ENCODE peak calls at places on chromosomes 1 and 21, in ten cellular contexts. W, K, C, A, G, R, X, D, M and B are unnamed samples.

GRCh38 chr1:154325583-154326545 is 539 bp downstream of the ATP8B2 start:
- DNase-seq in W (peak; percentile 89), K (peak; percentile 64), C (peak; percentile 76), A (peak; percentile 96), G (peak; percentile 77), R (peak; percentile 37), X (peak; percentile 37), D (peak; percentile 92), M (peak; percentile 19), B (peak; percentile 96)

GRCh38 chr1:110087812-110088738 is 17.6 kb upstream of the ALX3 start:
- DNase-seq in W (peak; percentile 56), K (peak; percentile 47), C (no peak), A (peak; percentile 66), G (peak; percentile 19), R (no peak), X (peak; percentile 33), D (peak; percentile 68), M (peak; percentile 47), B (peak; percentile 78)

GRCh38 chr1:62722796-62723195 is 34.6 kb upstream of the DOCK7 start:
- DNase-seq in W (no peak), K (no peak), C (no peak), A (no peak), G (no peak), R (no peak), X (no peak), D (no peak), M (no peak), B (no peak)

GRCh38 chr1:59107516-59107915 is 189.4 kb upstream of the FGGY start:
- DNase-seq in W (no peak), K (no peak), C (peak; percentile 80), A (no peak), G (no peak), R (no peak), X (no peak), D (no peak), M (no peak), B (no peak)

GRCh38 chr1:112312879-112313278 is 83.1 kb upstream of the CTTNBP2NL start:
- DNase-seq in W (no peak), K (no peak), C (no peak), A (no peak), G (no peak), R (no peak), X (no peak), D (peak; percentile 18), M (no peak), B (no peak)

GRCh38 chr1:106651028-106651752 is 405.3 kb upstream of the PRMT6 start:
- DNase-seq in W (no peak), K (no peak), C (no peak), A (no peak), G (no peak), R (no peak), X (no peak), D (no peak), M (no peak), B (no peak)

GRCh38 chr1:212916395-212917133 is 33.8 kb upstream of the VASH2 start:
- DNase-seq in W (peak; percentile 22), K (peak; percentile 19), C (peak; percentile 66), A (peak; percentile 18), G (no peak), R (no peak), X (no peak), D (peak; percentile 58), M (no peak), B (peak; percentile 45)

GRCh38 chr1:21871943-21872342 is 59.9 kb downstream of the LDLRAD2 start:
- DNase-seq in W (no peak), K (peak; percentile 29), C (no peak), A (no peak), G (no peak), R (no peak), X (peak; percentile 1), D (no peak), M (peak; percentile 85), B (no peak)

GRCh38 chr21:46503922-46504539 is 45.3 kb downstream of the DIP2A start:
- DNase-seq in W (no peak), K (no peak), C (no peak), A (no peak), G (no peak), R (no peak), X (no peak), D (no peak), M (no peak), B (peak; percentile 28)

GRCh38 chr1:182709855-182710254 is 25.5 kb upstream of the RGS8 start:
- DNase-seq in W (no peak), K (no peak), C (no peak), A (no peak), G (no peak), R (no peak), X (no peak), D (no peak), M (no peak), B (no peak)

GRCh38 chr1:182713492-182713891 is 29.1 kb upstream of the RGS8 start:
- DNase-seq in W (no peak), K (no peak), C (no peak), A (no peak), G (no peak), R (no peak), X (no peak), D (no peak), M (no peak), B (no peak)

GRCh38 chr1:182707116-182707515 is 22.7 kb upstream of the RGS8 start:
- DNase-seq in W (no peak), K (no peak), C (no peak), A (no peak), G (no peak), R (no peak), X (no peak), D (no peak), M (no peak), B (no peak)

GRCh38 chr1:182704677-182705076 is 20.3 kb upstream of the RGS8 start:
- DNase-seq in W (no peak), K (no peak), C (no peak), A (no peak), G (no peak), R (no peak), X (no peak), D (no peak), M (no peak), B (no peak)

DNA sequence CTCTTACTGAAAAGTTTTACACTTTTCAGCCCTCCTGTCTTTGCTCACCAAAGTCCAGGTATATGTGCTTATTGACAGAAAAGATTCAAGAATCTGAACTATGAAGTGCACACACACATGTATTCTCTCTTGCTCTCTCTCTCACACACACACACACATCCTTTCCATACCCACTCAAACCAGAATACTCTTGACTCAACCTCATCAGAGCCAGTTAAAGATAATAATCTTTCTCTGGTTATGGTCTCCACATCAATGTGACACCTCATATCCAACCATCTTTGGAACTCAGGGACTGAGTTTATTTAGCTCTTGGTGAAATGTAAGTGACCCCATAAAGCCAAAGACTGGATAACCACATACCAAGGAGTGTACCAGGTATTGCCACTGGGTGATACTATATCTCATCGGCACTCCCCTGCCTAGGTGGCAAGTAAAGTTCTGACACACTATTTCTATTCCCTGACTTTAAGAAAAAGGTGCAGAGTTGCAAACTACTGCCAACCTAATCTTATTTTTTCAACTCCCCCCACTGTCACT is 24.9 kb upstream of the RGS8 start:
- DNase-seq in W (no peak), K (no peak), C (no peak), A (no peak), G (no peak), R (no peak), X (no peak), D (no peak), M (no peak), B (no peak)
- H3K4me3 ChIP-seq in W (no peak overlapping the region), K (no peak overlapping the region), C (no peak overlapping the region), A (no peak overlapping the region), G (no peak overlapping the region), R (no peak overlapping the region), X (no peak overlapping the region), D (no peak overlapping the region), M (no peak overlapping the region), B (no peak overlapping the region)

GRCh38 chr1:9731051-9731537 is 79.6 kb downstream of the PIK3CD start:
- DNase-seq in W (no peak), K (no peak), C (no peak), A (no peak), G (no peak), R (no peak), X (no peak), D (no peak), M (no peak), B (no peak)
- H3K36me3 ChIP-seq in W (peaks cover 81% of the 10 kb centered on the region), K (peaks cover 68% of the 10 kb centered on the region), C (peaks cover 87% of the 10 kb centered on the region), A (peaks cover 84% of the 10 kb centered on the region), G (no peaks in the 10 kb centered on the region), R (peaks cover 83% of the 10 kb centered on the region), X (peaks cover 13% of the 10 kb centered on the region), D (no peaks in the 10 kb centered on the region), M (no peaks in the 10 kb centered on the region), B (peaks cover 92% of the 10 kb centered on the region)

GRCh38 chr1:205239078-205239477 is 11.3 kb downstream of the TMCC2 start:
- DNase-seq in W (no peak), K (no peak), C (no peak), A (no peak), G (no peak), R (no peak), X (no peak), D (no peak), M (no peak), B (no peak)

GRCh38 chr1:205240118-205240517 is 12.4 kb downstream of the TMCC2 start:
- DNase-seq in W (no peak), K (no peak), C (no peak), A (no peak), G (no peak), R (no peak), X (no peak), D (no peak), M (no peak), B (peak; percentile 98)

GRCh38 chr1:205241366-205242030 is 13.8 kb downstream of the TMCC2 start:
- DNase-seq in W (no peak), K (no peak), C (no peak), A (no peak), G (no peak), R (no peak), X (no peak), D (no peak), M (no peak), B (no peak)

GRCh38 chr1:205237526-205238484 is 10.1 kb downstream of the TMCC2 start:
- DNase-seq in W (no peak), K (no peak), C (no peak), A (no peak), G (peak; percentile 90), R (no peak), X (no peak), D (no peak), M (no peak), B (no peak)

DNA sequence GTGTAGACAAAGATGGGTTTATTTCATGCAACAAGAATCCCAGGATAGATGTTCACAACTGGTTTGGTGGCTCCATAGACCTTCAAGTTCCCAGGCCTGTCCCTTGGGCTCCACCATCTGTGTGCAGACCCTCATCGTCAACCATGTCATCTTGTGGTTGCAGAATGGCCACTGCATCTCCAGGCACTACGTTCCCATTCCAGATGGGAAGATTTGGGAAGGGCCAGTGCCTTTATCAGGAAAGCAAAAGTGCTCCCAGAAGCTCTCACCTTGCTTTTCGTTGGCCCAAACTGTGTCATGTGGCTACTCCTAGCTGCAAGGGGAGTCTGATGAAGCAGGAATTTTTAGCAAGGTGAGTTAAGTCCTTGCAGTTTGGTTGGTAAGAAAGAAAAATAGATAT is 12.8 kb downstream of the TMCC2 start:
- DNase-seq in W (no peak), K (no peak), C (no peak), A (no peak), G (no peak), R (no peak), X (no peak), D (no peak), M (no peak), B (no peak)
- H3K27ac ChIP-seq in W (peak overlapping the region; percentile 12), K (no peak overlapping the region), C (no peak overlapping the region), A (no peak overlapping the region), G (no peak overlapping the region), R (no peak overlapping the region), X (no peak overlapping the region), D (no peak overlapping the region), M (no peak overlapping the region), B (no peak overlapping the region)

GRCh38 chr1:50980505-50980904 is 10.5 kb downstream of the CDKN2C start:
- DNase-seq in W (no peak), K (no peak), C (no peak), A (no peak), G (no peak), R (no peak), X (no peak), D (no peak), M (no peak), B (no peak)
- H3K4me3 ChIP-seq in W (no peak overlapping the region), K (no peak overlapping the region), C (peak overlapping the region; percentile 80), A (no peak overlapping the region), G (no peak overlapping the region), R (no peak overlapping the region), X (no peak overlapping the region), D (no peak overlapping the region), M (no peak overlapping the region), B (peak overlapping the region; percentile 91)